ENCODE peak calls at places on chromosomes 3 and 15, in four cellular contexts. U is PC-3, R is stomach, H is HCT116. E is an unnamed sample.
A peak's percentile ranks its signal among the peaks of the same experiment; 100 is the strongest.

GRCh38 chr3:142846779-142847577 is 41.9 kb downstream of the PCOLCE2 start:
- DNase-seq in R (no peak), U (no peak), H (no peak), E (no peak)

GRCh38 chr3:23702198-23702597 is 103.6 kb upstream of the UBE2E1 start:
- DNase-seq in H (no peak), U (peak; percentile 83), R (no peak), E (no peak)

GRCh38 chr3:45980819-45981218 is 14.8 kb downstream of the FYCO1 start:
- DNase-seq in U (no peak), H (no peak), R (no peak), E (no peak)

GRCh38 chr15:67805871-67806538 is 19.3 kb upstream of the SKOR1 start:
- DNase-seq in H (no peak), R (peak; percentile 10), U (no peak), E (no peak)

GRCh38 chr3:174541708-174542107 is 317.4 kb upstream of the NAALADL2 start:
- DNase-seq in U (no peak), R (no peak), H (no peak), E (peak; percentile 16)

GRCh38 chr3:157239082-157239704 is 79.2 kb upstream of the CCNL1 start:
- DNase-seq in H (peak; percentile 46), R (peak; percentile 69), U (peak; percentile 81), E (peak; percentile 51)

GRCh38 chr3:186882881-186883685 is 40.6 kb downstream of the ADIPOQ start:
- DNase-seq in R (no peak), U (peak; percentile 88), H (peak; percentile 48), E (peak; percentile 97)

GRCh38 chr15:52054381-52054780 is 35.4 kb downstream of the MAPK6 start:
- DNase-seq in U (peak; percentile 70), H (no peak), R (no peak), E (peak; percentile 30)

GRCh38 chr3:136186330-136186729 is 9.8 kb downstream of the MSL2 start:
- DNase-seq in U (peak; percentile 43), H (no peak), R (peak; percentile 47), E (peak; percentile 71)

GRCh38 chr3:130658666-130659065 is 88.0 kb downstream of the PIK3R4 start:
- DNase-seq in H (no peak), R (no peak), U (peak; percentile 19), E (peak; percentile 6)

GRCh38 chr3:33612641-33613040 is 105.4 kb downstream of the CLASP2 start:
- DNase-seq in R (no peak), U (no peak), H (no peak), E (no peak)

GRCh38 chr15:85625431-85625830 is 169.3 kb downstream of the KLHL25 start:
- DNase-seq in H (no peak), R (no peak), U (no peak), E (no peak)

GRCh38 chr3:32428092-32429068 is 36.7 kb downstream of the CMTM7 start:
- DNase-seq in U (no peak), R (no peak), H (no peak), E (no peak)

GRCh38 chr3:184039414-184039813 is 7.9 kb downstream of the HTR3D start:
- DNase-seq in H (no peak), U (no peak), R (no peak), E (peak; percentile 92)

GRCh38 chr3:127139601-127140500 is 53.1 kb upstream of the PRR23E start:
- DNase-seq in R (peak; percentile 29), H (no peak), U (no peak), E (no peak)

GRCh38 chr3:58132850-58133249 is 77.9 kb downstream of the DNASE1L3 start:
- DNase-seq in H (no peak), U (no peak), R (no peak), E (no peak)

GRCh38 chr3:177439729-177440269 is 242.5 kb upstream of the TBL1XR1 start:
- DNase-seq in U (no peak), H (no peak), R (no peak), E (no peak)

GRCh38 chr3:157442729-157443128 is 6.1 kb downstream of the PTX3 start:
- DNase-seq in U (no peak), R (no peak), H (no peak), E (no peak)

GRCh38 chr15:65663521-65663920 is 41.8 kb downstream of the SLC24A1 start:
- DNase-seq in R (no peak), U (no peak), H (no peak), E (no peak)

GRCh38 chr15:66936115-66936863 is 129.1 kb upstream of the SMAD3 start:
- DNase-seq in U (no peak), H (no peak), R (no peak), E (no peak)

GRCh38 chr3:87558482-87558881 is 282.1 kb upstream of the POU1F1 start:
- DNase-seq in R (no peak), H (no peak), U (no peak), E (no peak)

GRCh38 chr15:101610628-101611000 is 41.6 kb downstream of the TM2D3 start:
- DNase-seq in U (no peak), H (no peak), R (no peak), E (no peak)

GRCh38 chr3:183108002-183108449 is 8.7 kb upstream of the MCCC1 start:
- DNase-seq in H (no peak), R (no peak), U (peak; percentile 56), E (peak; percentile 43)

GRCh38 chr3:36405193-36405592 is 24.9 kb downstream of the STAC start:
- DNase-seq in U (no peak), H (no peak), R (no peak), E (peak; percentile 22)

DNA sequence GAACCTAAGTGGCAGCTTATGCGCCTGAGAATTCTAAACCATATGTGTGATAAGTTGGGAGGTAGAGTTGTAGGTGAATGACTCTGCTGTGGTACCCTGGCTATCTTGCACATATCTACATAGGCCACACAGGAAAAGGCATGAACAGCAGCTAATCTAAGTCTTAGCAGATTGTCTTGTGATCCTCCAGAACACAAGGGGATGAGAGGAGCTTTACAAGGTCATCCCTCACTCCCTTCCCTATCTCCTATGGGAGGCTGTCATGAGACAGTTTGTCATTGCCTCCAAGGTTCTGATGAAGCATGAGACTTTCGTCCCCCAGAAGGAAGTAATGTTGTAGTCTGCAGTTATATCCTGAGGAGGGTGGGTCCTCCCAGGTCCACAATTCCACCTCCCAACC is 3.7 kb upstream of the ZNF662 start:
- DNase-seq in H (no peak), U (no peak), R (no peak), E (no peak)
- H3K4me3 ChIP-seq in H (no peak overlapping the region), U (no peak overlapping the region), R (no peak overlapping the region), E (no peak overlapping the region)

DNA sequence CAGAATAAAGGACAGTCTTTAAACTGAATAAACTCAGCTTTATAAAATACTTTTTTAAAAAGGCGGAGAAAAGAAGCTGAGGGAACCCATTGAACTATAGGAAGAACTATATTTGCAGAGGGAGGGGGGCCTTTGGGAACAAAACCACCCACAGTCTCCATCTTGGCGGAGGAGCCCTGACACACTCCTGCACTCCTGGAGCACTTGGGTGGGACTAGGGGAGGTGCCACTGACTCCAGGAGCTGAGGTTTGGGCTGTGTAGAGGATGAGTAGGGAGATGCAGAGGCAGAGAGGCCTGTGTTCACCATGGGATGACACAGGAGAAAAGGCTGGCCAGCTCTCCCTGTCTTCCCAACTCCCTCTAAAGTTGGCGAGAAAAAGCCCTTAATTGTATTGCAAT is 35.8 kb downstream of the IFT122 start:
- DNase-seq in R (no peak), U (no peak), H (no peak), E (no peak)
- H3K36me3 ChIP-seq in R (peaks cover 80% of the 10 kb centered on the region), U (no peaks in the 10 kb centered on the region), H (peaks cover 7% of the 10 kb centered on the region), E (peaks cover 3% of the 10 kb centered on the region)

DNA sequence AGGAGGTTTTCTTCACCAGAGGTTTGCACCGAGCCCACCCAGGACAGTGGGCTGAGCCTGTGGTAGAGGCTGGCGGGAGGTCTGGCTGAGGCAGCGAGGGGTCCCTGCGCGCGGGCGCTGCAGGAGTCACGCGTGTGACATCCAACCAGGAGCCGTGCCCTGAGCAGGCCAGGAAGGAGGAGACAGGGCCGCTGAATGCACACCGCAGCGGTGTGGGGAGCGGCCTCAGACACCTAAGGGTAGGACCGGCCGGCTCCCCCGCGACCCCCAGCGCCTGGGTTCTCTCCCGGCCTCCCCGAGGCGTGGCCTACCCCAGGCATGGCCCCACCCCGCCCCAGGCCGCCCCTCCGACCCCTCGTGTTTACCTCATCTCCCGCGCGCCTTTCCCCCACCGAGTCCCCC is 412 bp downstream of the SLC41A3 start:
- DNase-seq in R (peak; percentile 49), U (peak; percentile 34), H (no peak), E (peak; percentile 19)
- TF ChIP-seq CTCF in R (no peak), U (no peak), H (no peak), E (no peak)

DNA sequence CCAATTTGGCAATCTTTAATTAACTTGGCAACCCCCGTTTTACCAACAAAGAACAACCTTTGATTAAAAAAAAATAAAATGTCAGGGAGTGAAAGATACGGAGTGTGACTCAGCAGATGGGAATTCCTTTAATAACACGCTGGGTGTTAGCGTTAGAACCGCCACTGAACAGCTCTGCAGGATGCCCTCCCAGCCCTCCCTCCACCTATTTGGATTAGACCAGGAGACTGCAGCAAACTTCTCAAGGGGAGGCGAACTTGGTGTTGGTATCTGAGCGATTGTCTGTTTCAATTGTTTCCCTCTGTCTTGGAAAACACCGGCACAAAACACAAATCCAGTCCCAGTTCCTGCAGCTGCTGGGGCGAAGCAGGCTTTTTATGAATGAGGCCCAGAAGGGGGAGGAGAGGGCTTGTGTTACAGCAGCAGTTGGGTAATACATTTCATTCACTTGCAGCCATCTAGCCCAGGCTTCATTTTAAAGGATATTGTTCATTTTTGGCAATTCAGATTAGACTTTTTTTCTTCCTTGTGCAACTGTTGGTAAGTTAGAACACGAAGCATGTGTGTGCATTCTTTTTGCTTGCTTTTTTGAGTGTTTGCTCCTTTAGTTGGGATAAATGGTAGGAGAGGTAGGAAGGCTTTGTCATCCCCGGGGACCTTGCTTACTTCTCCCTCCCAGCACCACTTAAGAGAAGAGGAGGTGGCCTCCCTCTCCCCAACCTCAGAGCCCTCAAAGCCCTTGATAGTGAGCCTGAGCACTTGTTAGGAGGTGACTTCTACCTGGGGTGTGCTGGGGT is 152.3 kb downstream of the IGF1R start:
- DNase-seq in U (peak; percentile 37), R (peak; percentile 48), H (peak; percentile 59), E (peak; percentile 74)
- H3K4me3 ChIP-seq in U (no peak overlapping the region), R (no peak overlapping the region), H (no peak overlapping the region), E (no peak overlapping the region)

GRCh38 chr15:80186066-80186465 is 33.3 kb downstream of the FAH start:
- DNase-seq in U (no peak), R (no peak), H (no peak), E (no peak)
- H3K36me3 ChIP-seq in U (peaks cover 33% of the 10 kb centered on the region), R (peaks cover 68% of the 10 kb centered on the region), H (peaks cover 2% of the 10 kb centered on the region), E (peaks cover 12% of the 10 kb centered on the region)

GRCh38 chr3:100590840-100591147 is 18.6 kb upstream of the ADGRG7 start:
- DNase-seq in R (no peak), U (no peak), H (no peak), E (no peak)
- TF ChIP-seq CTCF in R (no peak), U (peak; percentile 2), H (no peak), E (no peak)

GRCh38 chr3:169940486-169941181 is 26.0 kb upstream of the SEC62 start:
- DNase-seq in H (no peak), U (no peak), R (no peak), E (no peak)
- H3K4me3 ChIP-seq in H (no peak overlapping the region), U (no peak overlapping the region), R (no peak overlapping the region), E (no peak overlapping the region)

E was measured in bronchial epithelial cell.